ENCODE peak calls at places on chromosomes 7 and 10, in eight cellular contexts. K, Z, V, F, W, X, M and T are unnamed samples.

GRCh38 chr7:83347836-83348482 is 185.3 kb upstream of the PCLO start:
- DNase-seq in M (no peak), V (no peak), K (peak), X (no peak), Z (peak), F (no peak), W (peak), T (no peak)

GRCh38 chr7:6360841-6361240 is 86.9 kb downstream of the DAGLB start:
- DNase-seq in W (no peak), F (no peak), V (no peak), X (no peak), K (no peak), Z (no peak), M (no peak), T (no peak)

GRCh38 chr7:26593405-26593804 is 271.0 kb downstream of the SKAP2 start:
- DNase-seq in F (no peak), X (no peak), V (no peak), K (no peak), W (no peak), Z (no peak), M (no peak), T (no peak)

GRCh38 chr7:123220396-123220795 is 20.6 kb upstream of the SLC13A1 start:
- DNase-seq in K (no peak), X (no peak), M (no peak), Z (peak), F (no peak), V (no peak), W (no peak), T (no peak)

GRCh38 chr7:22288212-22288611 is 68.7 kb downstream of the RAPGEF5 start:
- DNase-seq in F (no peak), M (no peak), X (no peak), W (no peak), Z (no peak), V (no peak), K (no peak), T (no peak)

GRCh38 chr7:16711730-16712129 is 41.8 kb upstream of the TSPAN13 start:
- DNase-seq in Z (no peak), F (no peak), V (no peak), K (peak), X (no peak), W (peak), M (no peak), T (no peak)

GRCh38 chr10:932589-932988 is 1.1 kb upstream of the LARP4B start:
- DNase-seq in X (no peak), W (no peak), M (no peak), Z (no peak), K (no peak), F (peak), V (no peak), T (no peak)

GRCh38 chr7:20596653-20597052 is 18.8 kb upstream of the ABCB5 start:
- DNase-seq in V (no peak), K (peak), F (no peak), W (peak), X (no peak), M (no peak), Z (peak), T (peak)

GRCh38 chr7:20929199-20929598 is 142.5 kb upstream of the SP8 start:
- DNase-seq in K (no peak), W (no peak), M (no peak), F (no peak), Z (no peak), V (no peak), X (no peak), T (no peak)

GRCh38 chr10:13003004-13003403 is 1.5 kb upstream of the CCDC3 start:
- DNase-seq in Z (no peak), W (peak), F (no peak), X (no peak), M (no peak), V (no peak), K (peak), T (no peak)

GRCh38 chr7:99104631-99105030 is 39.3 kb downstream of the SMURF1 start:
- DNase-seq in X (no peak), W (no peak), Z (no peak), V (no peak), K (no peak), F (no peak), M (no peak), T (no peak)

GRCh38 chr7:143900230-143900766 is 1.7 kb downstream of the TCAF1 start:
- DNase-seq in X (no peak), W (peak), F (no peak), V (no peak), Z (no peak), K (peak), M (no peak), T (no peak)

GRCh38 chr10:68826764-68827591 is at the start of gene STOX1:
- DNase-seq in F (peak), X (no peak), M (peak), V (peak), K (peak), Z (peak), W (peak), T (no peak)

GRCh38 chr10:31761156-31761555 is 167.5 kb downstream of the ARHGAP12 start:
- DNase-seq in F (no peak), K (no peak), X (no peak), Z (no peak), M (no peak), V (no peak), W (no peak), T (peak)

GRCh38 chr10:16597656-16598055 is 76.0 kb upstream of the C1QL3 start:
- DNase-seq in Z (peak), M (no peak), V (no peak), X (no peak), F (no peak), W (no peak), K (no peak), T (no peak)

GRCh38 chr7:1626769-1627168 is 43.3 kb upstream of the ELFN1 start:
- DNase-seq in K (no peak), Z (no peak), V (no peak), M (no peak), X (no peak), W (no peak), F (no peak), T (no peak)

GRCh38 chr7:102432476-102433318 is 678 bp upstream of the ORAI2 start:
- DNase-seq in X (no peak), F (no peak), Z (no peak), M (no peak), V (peak), K (no peak), W (no peak), T (no peak)

GRCh38 chr7:17269345-17270221 is 28.9 kb upstream of the AHR start:
- DNase-seq in W (no peak), Z (no peak), X (no peak), K (no peak), V (no peak), M (no peak), F (no peak), T (no peak)

GRCh38 chr7:96013836-96014235 is 241.5 kb downstream of the DYNC1I1 start:
- DNase-seq in X (no peak), V (no peak), K (no peak), Z (no peak), F (no peak), M (no peak), W (no peak), T (no peak)

GRCh38 chr7:74708569-74709275 is 51.2 kb downstream of the GTF2I start:
- DNase-seq in V (no peak), F (no peak), W (no peak), X (no peak), K (no peak), M (no peak), Z (no peak), T (no peak)

GRCh38 chr10:72736176-72736795 is 44.3 kb downstream of the MCU start:
- DNase-seq in F (no peak), V (no peak), M (no peak), W (peak), Z (peak), X (no peak), K (no peak), T (no peak)

GRCh38 chr7:48904975-48905374 is 19.4 kb upstream of the CDC14C start:
- DNase-seq in F (no peak), V (no peak), M (no peak), W (no peak), K (no peak), Z (no peak), X (no peak), T (no peak)

GRCh38 chr10:114297136-114297705 is 58.2 kb downstream of the VWA2 start:
- DNase-seq in M (no peak), X (no peak), V (no peak), K (no peak), Z (no peak), F (peak), W (no peak), T (no peak)

GRCh38 chr10:124612611-124613498 is 131.3 kb downstream of the FAM53B start:
- DNase-seq in V (no peak), M (no peak), K (no peak), Z (no peak), F (no peak), X (no peak), W (no peak), T (no peak)

GRCh38 chr7:50679218-50680007 is 103.3 kb downstream of the GRB10 start:
- DNase-seq in F (no peak), W (peak), X (no peak), V (peak), Z (no peak), K (peak), M (no peak), T (no peak)

GRCh38 chr10:111758593-111758992 is 425.0 kb downstream of the GPAM start:
- DNase-seq in X (no peak), M (no peak), V (no peak), F (no peak), Z (no peak), K (no peak), W (no peak), T (no peak)

GRCh38 chr7:69880848-69881247 is 282.6 kb downstream of the AUTS2 start:
- DNase-seq in V (no peak), X (no peak), F (no peak), M (no peak), K (no peak), W (no peak), Z (peak), T (no peak)

GRCh38 chr7:114819629-114820362 is 102.1 kb upstream of the MDFIC start:
- DNase-seq in F (no peak), K (peak), V (no peak), M (no peak), W (peak), X (no peak), Z (peak), T (peak)

GRCh38 chr10:133235265-133235664 is 2.4 kb upstream of the VENTX start:
- DNase-seq in K (no peak), Z (no peak), M (no peak), F (no peak), X (no peak), V (no peak), W (no peak), T (no peak)

GRCh38 chr10:109891105-109891504 is 32.2 kb downstream of the XPNPEP1 start:
- DNase-seq in W (peak), F (no peak), K (no peak), X (no peak), M (no peak), V (no peak), Z (no peak), T (no peak)

GRCh38 chr7:50775231-50775630 is 7.5 kb downstream of the GRB10 start:
- DNase-seq in Z (no peak), V (no peak), X (no peak), F (no peak), W (no peak), K (no peak), M (no peak), T (no peak)

GRCh38 chr10:73529089-73529832 is 33.4 kb upstream of the PPP3CB start:
- DNase-seq in K (peak), Z (no peak), W (peak), F (no peak), M (peak), V (peak), X (peak), T (peak)

GRCh38 chr10:124569623-124570470 is 108.2 kb downstream of the LHPP start:
- DNase-seq in K (no peak), F (peak), Z (no peak), V (no peak), M (no peak), W (no peak), X (no peak), T (no peak)

GRCh38 chr7:124652237-124652636 is 113.4 kb downstream of the GPR37 start:
- DNase-seq in V (no peak), K (peak), F (no peak), Z (no peak), W (peak), X (no peak), M (no peak), T (no peak)

GRCh38 chr10:116721991-116722392 is 20.4 kb downstream of the HSPA12A start:
- DNase-seq in X (no peak), W (no peak), Z (no peak), K (no peak), M (no peak), V (no peak), F (peak), T (no peak)

GRCh38 chr10:123741146-123741545 is 75.0 kb downstream of the GPR26 start:
- DNase-seq in Z (no peak), F (no peak), V (no peak), M (no peak), W (no peak), K (no peak), X (no peak), T (no peak)

GRCh38 chr10:59734063-59734462 is 19.2 kb downstream of the MRLN start:
- DNase-seq in M (no peak), F (no peak), K (no peak), Z (no peak), W (no peak), V (no peak), X (no peak), T (no peak)
- H3K4me3 ChIP-seq in M (no peak), F (no peak), K (no peak), Z (no peak), W (no peak), V (no peak), X (no peak), T (no peak)

GRCh38 chr7:111853231-111853990 is 291.1 kb upstream of the IMMP2L start:
- DNase-seq in Z (no peak), W (no peak), X (no peak), V (no peak), K (no peak), F (no peak), M (no peak), T (no peak)
- TF ChIP-seq CTCF in Z (peak), W (no peak), X (no peak), V (no peak), K (peak), F (no peak), M (no peak), T (peak)

DNA sequence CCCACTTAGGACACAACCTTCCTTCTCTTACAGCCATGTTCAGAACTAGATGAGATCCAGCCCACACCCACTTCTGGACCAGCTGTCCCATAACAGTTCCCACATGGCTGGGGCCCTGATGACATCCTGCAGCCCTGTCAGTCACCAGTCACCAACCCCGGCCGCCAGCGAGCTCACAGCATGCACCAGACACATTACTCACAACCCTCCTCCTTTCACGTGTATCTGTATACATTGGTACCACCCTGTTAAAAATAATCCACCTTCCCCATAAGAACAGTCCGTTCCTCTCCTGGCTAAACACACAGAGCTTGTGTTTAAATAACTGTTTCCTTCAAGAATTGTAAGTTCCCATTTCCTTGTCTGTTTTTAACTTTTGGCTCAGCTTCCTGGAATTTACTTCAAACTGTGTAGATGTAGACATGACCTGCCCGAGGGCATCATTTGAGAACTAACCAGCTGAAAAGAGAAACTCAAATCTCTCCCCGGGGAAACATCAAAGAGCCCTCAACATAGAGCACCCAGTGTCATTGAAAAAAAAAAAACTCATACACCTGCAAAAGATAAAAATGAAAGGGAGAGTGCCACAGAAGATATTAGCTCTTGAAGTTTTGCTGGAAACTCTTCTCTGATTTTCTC is 26.0 kb upstream of the PRLHR start:
- DNase-seq in Z (no peak), V (peak), M (no peak), X (no peak), K (peak), W (peak), F (no peak), T (no peak)
- H3K4me3 ChIP-seq in Z (no peak), V (no peak), M (no peak), X (no peak), K (no peak), W (no peak), F (no peak), T (no peak)

DNA sequence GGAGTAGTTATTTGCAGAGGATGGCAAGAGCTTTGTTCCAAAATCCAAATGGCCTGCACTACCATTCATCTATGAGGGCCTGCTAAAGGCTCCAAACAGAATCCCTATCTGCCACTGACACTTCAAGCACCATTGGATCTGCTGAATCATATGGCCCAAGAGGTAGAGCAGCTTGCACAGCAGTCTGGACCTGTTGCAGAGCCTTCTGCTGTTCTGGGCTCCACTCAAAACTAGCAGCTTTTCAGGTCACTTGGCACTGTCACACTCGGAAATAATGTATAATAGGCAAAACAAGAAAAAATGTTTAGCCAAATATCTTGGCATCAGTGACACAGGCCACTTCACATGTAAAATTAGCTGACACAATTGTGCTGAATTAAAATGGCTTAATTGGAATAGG is 1183.0 kb upstream of the LRRTM3 start:
- DNase-seq in F (no peak), V (no peak), Z (no peak), X (no peak), W (no peak), M (no peak), K (no peak), T (no peak)
- TF ChIP-seq CTCF in F (no peak), V (no peak), Z (no peak), X (no peak), W (no peak), M (no peak), K (no peak), T (no peak)

GRCh38 chr7:90322837-90323236 is 1.7 kb upstream of the FAM237B start:
- DNase-seq in F (no peak), M (no peak), V (no peak), X (no peak), K (no peak), Z (no peak), W (no peak), T (no peak)

GRCh38 chr7:90320801-90321494 is at the start of gene FAM237B:
- DNase-seq in V (no peak), Z (no peak), X (no peak), K (no peak), M (no peak), F (peak), W (no peak), T (no peak)

GRCh38 chr7:90320014-90320413 is 1.1 kb downstream of the FAM237B start:
- DNase-seq in F (no peak), X (no peak), V (no peak), M (no peak), W (no peak), K (no peak), Z (no peak), T (no peak)

DNA sequence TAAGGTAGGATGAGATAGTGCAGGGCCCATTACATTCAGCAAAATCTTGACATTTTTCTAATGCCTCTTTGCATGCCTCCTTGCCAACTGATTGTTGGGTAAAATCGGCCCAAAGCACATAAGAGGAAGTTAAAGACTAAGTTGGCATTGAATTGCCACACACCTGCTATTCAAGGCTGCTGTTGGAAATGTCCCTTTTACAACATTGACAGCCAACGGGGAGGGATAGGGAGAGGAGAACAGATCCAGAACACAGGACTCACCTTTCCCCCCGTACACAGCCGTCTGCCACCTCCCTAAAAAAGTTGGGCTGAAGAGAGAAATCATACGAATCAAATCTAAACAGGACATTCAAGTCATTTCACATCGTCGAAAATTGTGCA is 695 bp downstream of the FAM237B start:
- DNase-seq in M (no peak), W (no peak), K (no peak), Z (no peak), F (no peak), V (no peak), X (no peak), T (no peak)
- H3K4me3 ChIP-seq in M (no peak), W (no peak), K (no peak), Z (no peak), F (no peak), V (no peak), X (no peak), T (no peak)

GRCh38 chr10:11415095-11415494 is 196.4 kb downstream of the USP6NL start:
- DNase-seq in V (no peak), K (no peak), F (no peak), Z (no peak), X (no peak), W (no peak), M (no peak), T (no peak)

GRCh38 chr10:11414314-11415038 is 197.0 kb downstream of the USP6NL start:
- DNase-seq in K (no peak), V (no peak), Z (no peak), M (no peak), F (no peak), W (no peak), X (no peak), T (no peak)

GRCh38 chr10:11407939-11408338 is 203.5 kb downstream of the USP6NL start:
- DNase-seq in K (no peak), W (no peak), X (no peak), M (no peak), Z (no peak), V (no peak), F (no peak), T (no peak)

GRCh38 chr10:11409357-11409756 is 202.1 kb downstream of the USP6NL start:
- DNase-seq in V (no peak), X (no peak), F (no peak), K (no peak), Z (no peak), M (no peak), W (no peak), T (no peak)

DNA sequence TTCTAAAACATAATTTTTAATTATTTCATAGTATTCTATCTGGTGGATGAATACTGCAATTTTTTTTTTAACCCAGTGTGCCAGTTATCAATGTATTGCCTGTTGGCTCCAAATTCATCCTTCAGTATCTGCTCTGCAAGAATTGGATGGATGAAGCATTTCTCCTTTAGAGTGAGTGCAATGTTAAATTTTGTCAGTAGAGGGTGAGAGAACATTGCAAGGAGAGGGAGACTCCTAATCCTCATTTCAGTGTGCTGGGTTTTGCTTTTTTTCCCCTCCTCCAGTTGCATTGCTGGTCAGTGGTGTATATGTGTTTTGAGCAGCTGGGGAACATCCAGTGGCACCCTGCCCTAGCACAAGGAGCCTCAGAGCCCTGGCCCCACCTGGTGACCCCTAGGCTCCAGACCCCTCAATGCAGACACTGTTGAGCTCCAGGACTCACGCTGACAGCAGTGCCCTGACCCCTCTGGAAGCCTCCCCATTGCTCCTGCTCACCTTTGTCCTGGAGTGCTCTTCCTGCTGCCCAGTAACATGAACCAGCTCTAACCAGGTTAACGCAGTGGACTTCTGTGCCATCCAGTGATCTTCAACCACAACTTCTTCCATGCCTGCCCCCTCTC is 199.4 kb downstream of the USP6NL start:
- DNase-seq in V (no peak), X (no peak), K (no peak), F (no peak), Z (no peak), W (no peak), M (no peak), T (no peak)
- TF ChIP-seq CTCF in V (peak), X (no peak), K (peak), F (no peak), Z (peak), W (no peak), M (no peak), T (no peak)